ENCODE peak calls at places on chromosomes 3 and 15, in four cellular contexts. S is breast epithelium, P is suprapubic skin, Y is GM12865. G is an unnamed sample.

GRCh38 chr15:67945951-67946700 is 106.3 kb upstream of the RNU6-1 start:
- DNase-seq in P (no peak), S (no peak), Y (peak; percentile 48), G (peak; percentile 77)

GRCh38 chr3:73520931-73521461 is 103.7 kb downstream of the PDZRN3 start:
- DNase-seq in S (peak; percentile 74), Y (no peak), P (no peak), G (no peak)

GRCh38 chr3:149555941-149556340 is 81.4 kb downstream of the TM4SF4 start:
- DNase-seq in S (no peak), Y (no peak), P (no peak), G (no peak)

GRCh38 chr15:30872341-30872748 is 31.4 kb upstream of the FAN1 start:
- DNase-seq in S (no peak), P (no peak), Y (no peak), G (no peak)

GRCh38 chr3:46349484-46350261 is 4.2 kb upstream of the CCR2 start:
- DNase-seq in S (no peak), P (no peak), Y (peak; percentile 77), G (no peak)

GRCh38 chr3:146747928-146748327 is 142.8 kb upstream of the PLSCR5 start:
- DNase-seq in S (no peak), Y (no peak), P (no peak), G (no peak)

GRCh38 chr15:85558747-85559327 is 178.4 kb downstream of the AKAP13 start:
- DNase-seq in P (no peak), S (no peak), Y (no peak), G (no peak)

GRCh38 chr3:161035711-161036110 is 69.4 kb downstream of the B3GALNT1 start:
- DNase-seq in P (no peak), S (no peak), Y (no peak), G (no peak)

GRCh38 chr3:186239321-186239720 is 122.7 kb downstream of the DGKG start:
- DNase-seq in S (no peak), P (no peak), Y (no peak), G (no peak)

GRCh38 chr3:151296226-151296625 is 17.9 kb upstream of the P2RY14 start:
- DNase-seq in Y (no peak), S (no peak), P (no peak), G (no peak)

GRCh38 chr3:12149029-12149428 is 9.7 kb downstream of the TIMP4 start:
- DNase-seq in Y (no peak), S (no peak), P (no peak), G (no peak)

GRCh38 chr3:60528651-60529050 is 722.6 kb downstream of the FHIT start:
- DNase-seq in S (no peak), P (no peak), Y (peak; percentile 11), G (no peak)

GRCh38 chr15:88484781-88485246 is 17.3 kb downstream of the MRPS11 start:
- DNase-seq in S (no peak), P (no peak), Y (no peak), G (no peak)

GRCh38 chr15:26665950-26666921 is 106.6 kb downstream of the GABRB3 start:
- DNase-seq in S (no peak), P (no peak), Y (no peak), G (no peak)
- TF ChIP-seq CTCF in S (no peak), P (no peak), Y (no peak), G (no peak)

GRCh38 chr3:44624696-44625528 is at the start of gene ZNF197:
- DNase-seq in S (peak; percentile 78), P (peak; percentile 88), Y (peak; percentile 84), G (peak; percentile 86)
- TF ChIP-seq CTCF in S (no peak), P (no peak), Y (peak; percentile 9), G (peak; percentile 39)

GRCh38 chr3:165624761-165625160 is 212.5 kb downstream of the BCHE start:
- DNase-seq in Y (peak; percentile 23), S (no peak), P (no peak), G (no peak)
- TF ChIP-seq CTCF in Y (peak; percentile 44), S (no peak), P (no peak), G (peak; percentile 55)

GRCh38 chr3:133864616-133865015 is 31.1 kb downstream of the RAB6B start:
- DNase-seq in P (no peak), Y (no peak), S (no peak), G (no peak)

GRCh38 chr3:133863865-133864264 is 31.8 kb downstream of the RAB6B start:
- DNase-seq in P (no peak), Y (no peak), S (no peak), G (no peak)

GRCh38 chr3:133866141-133866540 is 29.5 kb downstream of the RAB6B start:
- DNase-seq in Y (no peak), P (no peak), S (no peak), G (no peak)

GRCh38 chr3:133868166-133868565 is 27.5 kb downstream of the RAB6B start:
- DNase-seq in P (no peak), Y (no peak), S (no peak), G (no peak)

DNA sequence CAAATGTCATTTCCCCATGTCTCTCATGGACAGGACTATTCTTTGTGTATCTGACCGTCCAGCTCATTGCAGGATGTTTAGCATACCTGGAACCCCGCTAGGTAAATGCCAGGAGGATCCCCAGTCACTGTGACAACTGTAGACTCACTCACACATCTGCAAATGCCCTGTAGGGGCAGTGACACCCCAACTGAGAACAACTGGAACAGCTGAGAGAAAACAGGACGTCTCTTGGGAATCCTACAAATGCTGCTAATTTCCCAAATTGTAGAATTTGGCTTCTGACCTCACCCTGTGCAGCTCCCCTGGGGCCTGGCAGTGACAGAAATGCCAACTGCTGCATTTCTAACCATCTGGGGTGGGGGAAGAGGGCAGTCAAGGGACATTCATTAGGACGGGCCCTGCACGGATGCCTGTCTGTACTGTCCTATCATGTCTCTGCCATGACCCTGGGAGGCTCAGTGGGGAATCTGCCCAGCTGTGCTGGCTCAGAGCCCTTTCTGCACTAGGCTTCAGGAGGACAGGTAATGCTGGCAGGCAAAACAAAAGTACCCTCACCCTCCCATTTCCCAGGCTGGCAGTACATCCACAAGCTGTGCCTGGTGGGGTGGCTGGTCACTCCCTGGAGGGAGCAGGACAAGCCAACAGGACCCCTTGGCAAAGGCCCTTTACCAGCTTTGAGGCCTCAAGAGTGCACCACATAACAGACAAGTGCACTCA is 30.4 kb downstream of the RAB6B start:
- DNase-seq in Y (no peak), P (no peak), S (no peak), G (no peak)
- TF ChIP-seq CTCF in Y (no peak), P (no peak), S (no peak), G (no peak)

G was measured in type B pancreatic cell.